ENCODE peak calls at places on chromosomes 11 and 22, in ten cellular contexts. R is testis, M is heart left ventricle, P is transverse colon, W is IMR-90, I is ovary, Z is stomach, C is uterus, B is Peyer's patch, N is endothelial cell of umbilical vein. G is an unnamed sample. For H3K27me3, the result is how much of the 10 kb centered on the place peaks cover.

GRCh38 chr11:8309311-8309710 is 45.6 kb upstream of the LMO1 start:
- DNase-seq in R (no peak), M (no peak), P (no peak), W (no peak), I (peak), Z (no peak), C (no peak), B (no peak), N (no peak), G (no peak)

GRCh38 chr22:41925783-41926460 is 684 bp downstream of the TNFRSF13C start:
- DNase-seq in R (peak), M (peak), P (peak), W (peak), I (no peak), Z (peak), C (no peak), B (peak), N (peak), G (peak)

GRCh38 chr11:121311373-121311772 is 18.8 kb downstream of the SC5D start:
- DNase-seq in R (no peak), M (no peak), P (no peak), W (no peak), I (no peak), Z (no peak), C (no peak), B (no peak), N (no peak), G (no peak)

GRCh38 chr11:28649922-28650321 is 541.7 kb downstream of the METTL15 start:
- DNase-seq in R (no peak), M (no peak), P (no peak), W (no peak), I (no peak), Z (no peak), C (no peak), B (no peak), N (peak), G (no peak)

GRCh38 chr11:16902182-16902581 is 112.0 kb downstream of the PLEKHA7 start:
- DNase-seq in R (no peak), M (no peak), P (no peak), W (peak), I (no peak), Z (no peak), C (no peak), B (no peak), N (no peak), G (no peak)

GRCh38 chr22:30609260-30610185 is 2.5 kb downstream of the TCN2 start:
- DNase-seq in R (peak), M (no peak), P (peak), W (peak), I (peak), Z (peak), C (peak), B (no peak), N (peak), G (no peak)

GRCh38 chr11:119680899-119681370 is 48.1 kb downstream of the NECTIN1 start:
- DNase-seq in R (peak), M (peak), P (no peak), W (peak), I (no peak), Z (peak), C (peak), B (no peak), N (no peak), G (peak)

GRCh38 chr11:36215688-36216050 is 73.6 kb downstream of the COMMD9 start:
- DNase-seq in R (no peak), M (no peak), P (no peak), W (no peak), I (no peak), Z (no peak), C (no peak), B (no peak), N (no peak), G (no peak)

GRCh38 chr11:48006301-48006992 is 26.1 kb downstream of the PTPRJ start:
- DNase-seq in R (no peak), M (no peak), P (no peak), W (peak), I (no peak), Z (no peak), C (peak), B (no peak), N (peak), G (no peak)

GRCh38 chr11:10625982-10626311 is 57.5 kb upstream of the LYVE1 start:
- DNase-seq in R (no peak), M (no peak), P (no peak), W (no peak), I (no peak), Z (no peak), C (no peak), B (no peak), N (no peak), G (no peak)

GRCh38 chr22:44286673-44287072 is 26.1 kb downstream of the SHISAL1 start:
- DNase-seq in R (no peak), M (peak), P (no peak), W (no peak), I (no peak), Z (no peak), C (no peak), B (no peak), N (no peak), G (no peak)

GRCh38 chr22:22761606-22761962 is 117.2 kb downstream of the GGTLC2 start:
- DNase-seq in R (no peak), M (no peak), P (no peak), W (no peak), I (no peak), Z (no peak), C (no peak), B (no peak), N (no peak), G (no peak)

GRCh38 chr22:21735198-21736083 is at the start of gene YPEL1:
- DNase-seq in R (peak), M (peak), P (peak), W (peak), I (peak), Z (peak), C (peak), B (peak), N (peak), G (peak)
- TF ChIP-seq POLR2A in R (peak), M (peak), P (peak), W (peak), I (peak), Z (no peak), C (peak), B (peak), N (no peak), G (peak)

GRCh38 chr11:115996808-115997188 is 492.6 kb upstream of the CADM1 start:
- DNase-seq in R (no peak), M (no peak), P (no peak), W (no peak), I (no peak), Z (no peak), C (no peak), B (no peak), N (no peak), G (no peak)

GRCh38 chr11:115999437-115999836 is 495.2 kb upstream of the CADM1 start:
- DNase-seq in R (no peak), M (no peak), P (no peak), W (no peak), I (no peak), Z (no peak), C (no peak), B (no peak), N (no peak), G (no peak)

GRCh38 chr11:115996125-115996807 is 492.1 kb upstream of the CADM1 start:
- DNase-seq in R (no peak), M (no peak), P (no peak), W (no peak), I (no peak), Z (no peak), C (no peak), B (no peak), N (no peak), G (no peak)

GRCh38 chr11:115990004-115990447 is 485.8 kb upstream of the CADM1 start:
- DNase-seq in R (peak), M (no peak), P (peak), W (no peak), I (no peak), Z (no peak), C (no peak), B (no peak), N (no peak), G (no peak)

GRCh38 chr11:115993613-115994012 is 489.4 kb upstream of the CADM1 start:
- DNase-seq in R (no peak), M (no peak), P (no peak), W (no peak), I (no peak), Z (no peak), C (no peak), B (no peak), N (no peak), G (no peak)
- H3K27me3 ChIP-seq in R (under half), M (under half), P (under half), W (under half), I (under half), Z (under half), C (under half), B (under half), N (under half), G (under half)

DNA sequence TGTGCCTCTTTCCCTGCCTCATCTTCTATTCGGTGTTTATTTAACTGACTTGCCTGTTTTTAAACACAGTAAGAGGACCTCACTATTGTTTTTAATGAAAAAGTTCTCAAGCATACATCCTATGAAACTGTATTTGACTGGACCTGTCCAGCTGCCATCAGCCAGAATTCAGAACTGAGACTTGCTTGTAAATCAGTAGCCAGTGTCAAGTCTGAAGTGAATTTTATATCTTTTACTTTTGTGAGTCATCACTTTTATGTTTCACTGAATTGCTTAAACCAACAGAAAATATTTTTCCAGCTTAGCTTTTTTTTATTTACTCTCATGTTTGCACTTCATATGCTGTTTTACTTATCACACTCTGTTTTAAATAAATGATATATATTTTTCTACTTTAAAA is 88.3 kb downstream of the LUZP2 start:
- DNase-seq in R (no peak), M (no peak), P (no peak), W (peak), I (no peak), Z (no peak), C (no peak), B (no peak), N (peak), G (no peak)
- TF ChIP-seq POLR2A in R (no peak), M (no peak), P (no peak), W (no peak), I (no peak), Z (no peak), C (no peak), B (no peak), N (no peak), G (no peak)

DNA sequence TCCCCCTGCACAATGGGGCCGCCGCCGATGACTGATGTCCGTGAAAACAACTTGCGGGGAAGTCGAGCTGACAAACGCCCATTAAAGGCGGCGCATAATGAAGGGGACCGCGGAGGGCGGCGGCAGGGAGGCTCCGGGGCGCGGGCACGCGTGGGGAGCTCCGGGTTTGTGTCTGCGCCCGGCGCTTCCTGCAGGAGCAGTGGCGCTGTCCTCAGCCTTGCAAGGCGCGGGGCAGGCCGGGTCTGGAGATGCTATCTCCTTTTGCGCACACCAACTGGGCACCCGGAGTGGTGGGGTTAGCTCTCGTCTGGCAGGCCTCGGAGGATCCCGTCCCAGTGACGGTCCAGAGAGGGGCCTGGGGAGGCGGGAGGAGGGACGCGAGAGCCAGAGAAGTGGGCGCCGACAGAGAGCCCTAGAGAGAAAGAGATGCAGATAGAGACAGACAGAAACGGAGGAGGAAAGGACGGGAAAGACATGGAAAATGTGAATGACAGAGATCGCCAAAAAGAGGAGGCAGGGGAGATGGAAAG is 390 bp upstream of the FGF3 start:
- DNase-seq in R (no peak), M (no peak), P (no peak), W (no peak), I (no peak), Z (no peak), C (no peak), B (no peak), N (no peak), G (no peak)
- H3K27me3 ChIP-seq in R (under half), M (under half), P (half or more), W (half or more), I (under half), Z (half or more), C (under half), B (under half), N (under half), G (under half)

DNA sequence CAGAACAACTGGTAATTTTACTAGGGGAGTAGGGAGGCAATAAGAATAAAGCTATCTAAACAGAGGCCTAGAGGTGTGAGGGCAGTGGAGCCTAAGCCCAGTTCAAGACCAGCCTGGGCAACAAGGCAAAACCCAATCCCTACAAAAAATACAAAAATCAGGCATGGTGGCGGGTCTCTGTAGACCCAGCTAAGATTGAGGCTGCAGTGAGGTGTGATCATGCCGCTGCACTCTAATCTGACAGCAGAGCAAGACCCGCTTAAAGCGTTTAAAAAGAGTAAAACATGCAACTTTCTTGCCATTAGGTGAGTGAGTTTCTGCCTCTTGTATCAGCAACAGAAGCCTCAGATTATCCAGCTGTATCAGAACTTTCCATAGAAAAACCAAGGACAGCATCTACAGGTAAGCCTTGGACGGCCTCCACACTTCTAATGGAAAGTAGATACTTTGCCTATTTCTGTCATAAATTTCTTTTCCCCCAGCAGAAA is 12.1 kb downstream of the TAF1D start:
- DNase-seq in R (no peak), M (no peak), P (no peak), W (no peak), I (no peak), Z (no peak), C (no peak), B (no peak), N (no peak), G (no peak)
- TF ChIP-seq POLR2A in R (no peak), M (no peak), P (no peak), W (peak), I (no peak), Z (no peak), C (no peak), B (no peak), N (no peak), G (no peak)

GRCh38 chr11:44309483-44310197 is at the start of gene ALX4:
- DNase-seq in R (peak), M (no peak), P (no peak), W (no peak), I (no peak), Z (no peak), C (peak), B (no peak), N (no peak), G (no peak)
- H3K27me3 ChIP-seq in R (under half), M (half or more), P (half or more), W (half or more), I (under half), Z (half or more), C (under half), B (half or more), N (half or more), G (under half)

GRCh38 chr11:125378596-125378995 is 117.5 kb downstream of the FEZ1 start:
- DNase-seq in R (no peak), M (no peak), P (no peak), W (no peak), I (no peak), Z (no peak), C (no peak), B (no peak), N (no peak), G (no peak)

GRCh38 chr11:125378083-125378482 is 118.0 kb downstream of the FEZ1 start:
- DNase-seq in R (no peak), M (no peak), P (no peak), W (no peak), I (no peak), Z (no peak), C (no peak), B (no peak), N (no peak), G (no peak)

GRCh38 chr11:125375146-125375545 is 120.9 kb downstream of the FEZ1 start:
- DNase-seq in R (no peak), M (no peak), P (no peak), W (no peak), I (no peak), Z (no peak), C (no peak), B (no peak), N (no peak), G (no peak)

GRCh38 chr11:125376117-125376516 is 119.9 kb downstream of the FEZ1 start:
- DNase-seq in R (peak), M (peak), P (no peak), W (no peak), I (peak), Z (peak), C (peak), B (no peak), N (no peak), G (peak)

DNA sequence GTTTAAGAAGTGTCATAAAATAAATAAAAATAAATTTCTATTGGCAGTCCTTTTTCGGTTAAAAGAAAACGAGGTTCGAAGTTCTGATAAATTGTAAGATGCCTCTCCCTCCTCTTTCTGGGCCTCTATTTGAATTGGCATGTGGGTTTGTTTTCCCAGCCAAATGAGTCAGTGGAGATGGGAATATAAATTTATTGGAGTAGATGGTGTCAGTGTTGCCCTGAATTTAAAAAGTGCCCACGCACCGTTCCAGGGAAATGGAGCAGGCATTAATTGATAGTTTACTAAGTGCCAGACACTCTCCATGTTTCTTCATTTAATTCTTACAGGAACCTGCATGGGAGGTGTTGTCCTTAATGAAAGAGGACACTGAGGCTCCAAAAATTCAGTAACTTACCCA is 119.2 kb downstream of the FEZ1 start:
- DNase-seq in R (no peak), M (no peak), P (no peak), W (no peak), I (no peak), Z (no peak), C (no peak), B (no peak), N (no peak), G (no peak)
- TF ChIP-seq POLR2A in R (no peak), M (no peak), P (no peak), W (no peak), I (no peak), Z (no peak), C (no peak), B (no peak), N (no peak), G (no peak)

DNA sequence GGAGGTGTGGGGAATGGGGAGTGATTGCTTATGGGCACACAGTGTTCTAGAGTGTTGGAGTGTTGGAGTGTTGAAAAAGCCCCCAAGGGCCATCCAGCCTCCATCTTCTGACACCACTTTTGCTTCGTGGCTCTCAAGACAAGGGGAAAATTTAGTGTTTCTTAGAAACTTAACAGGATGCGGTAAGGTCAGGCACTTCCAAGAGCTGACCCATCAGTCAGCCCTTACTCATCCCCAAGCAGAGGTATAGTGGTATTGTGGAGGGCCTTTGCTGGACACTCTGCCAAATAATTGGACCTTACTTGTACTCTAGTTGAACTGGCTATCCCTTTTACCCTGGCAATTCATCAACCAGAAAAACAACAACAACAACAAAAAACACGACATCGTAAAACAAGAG is 14.8 kb upstream of the ALDH3B2 start:
- DNase-seq in R (no peak), M (no peak), P (no peak), W (no peak), I (no peak), Z (no peak), C (no peak), B (no peak), N (no peak), G (no peak)
- H3K27me3 ChIP-seq in R (under half), M (under half), P (under half), W (under half), I (under half), Z (under half), C (under half), B (under half), N (under half), G (under half)

GRCh38 chr22:50305658-50306566 is 1.5 kb downstream of the PLXNB2 start:
- DNase-seq in R (peak), M (peak), P (peak), W (peak), I (peak), Z (peak), C (peak), B (peak), N (peak), G (peak)
- TF ChIP-seq POLR2A in R (no peak), M (no peak), P (peak), W (peak), I (no peak), Z (no peak), C (no peak), B (peak), N (peak), G (peak)

GRCh38 chr11:79438631-79439429 is 2.0 kb downstream of the TENM4 start:
- DNase-seq in R (peak), M (no peak), P (peak), W (peak), I (peak), Z (no peak), C (peak), B (peak), N (no peak), G (no peak)
- H3K27me3 ChIP-seq in R (under half), M (under half), P (half or more), W (under half), I (under half), Z (half or more), C (under half), B (under half), N (half or more), G (under half)